ENCODE peak calls at places on chromosomes 3 and 15, in five cellular contexts. J is MM.1S, R is HCT116, Y is A673, L is hepatocyte. K is an unnamed sample.

GRCh38 chr3:59750391-59750790 is 700.6 kb upstream of the CFAP20DC start:
- DNase-seq in L (no peak), J (no peak), Y (no peak), R (no peak), K (no peak)

GRCh38 chr15:98649621-98649995 is 1.3 kb downstream of the IGF1R start:
- DNase-seq in R (no peak), Y (peak), J (peak), L (peak), K (no peak)

GRCh38 chr15:51688863-51689262 is 7.6 kb downstream of the SCG3 start:
- DNase-seq in Y (no peak), L (no peak), R (no peak), J (no peak), K (no peak)

GRCh38 chr3:61030469-61031035 is 220.7 kb downstream of the FHIT start:
- DNase-seq in J (no peak), L (no peak), R (peak), Y (no peak), K (peak)

GRCh38 chr3:42063886-42064285 is 27.3 kb upstream of the TRAK1 start:
- DNase-seq in R (no peak), L (no peak), Y (peak), J (no peak), K (peak)

GRCh38 chr15:41566121-41566885 is 7.3 kb downstream of the TYRO3 start:
- DNase-seq in Y (peak), R (no peak), L (no peak), J (no peak), K (no peak)

GRCh38 chr15:78873796-78874761 is 1.4 kb downstream of the MORF4L1 start:
- DNase-seq in Y (peak), J (peak), R (no peak), L (peak), K (peak)

GRCh38 chr15:90106522-90107117 is 4.4 kb upstream of the IDH2 start:
- DNase-seq in Y (peak), R (no peak), J (no peak), L (peak), K (peak)

GRCh38 chr3:111577798-111578685 is 17.1 kb downstream of the ZBED2 start:
- DNase-seq in J (peak), Y (peak), R (peak), L (peak), K (peak)

GRCh38 chr15:78937132-78937739 is 7.6 kb downstream of the CTSH start:
- DNase-seq in L (no peak), J (no peak), R (no peak), Y (no peak), K (no peak)

GRCh38 chr15:50181983-50182232 is at the start of gene SLC27A2:
- DNase-seq in J (no peak), Y (no peak), R (peak), L (peak), K (no peak)

GRCh38 chr15:99213187-99213811 is 36.1 kb downstream of the TTC23 start:
- DNase-seq in R (peak), Y (peak), L (peak), J (peak), K (peak)

GRCh38 chr3:81255463-81255862 is 506.0 kb downstream of the GBE1 start:
- DNase-seq in Y (no peak), L (no peak), J (no peak), R (no peak), K (no peak)

GRCh38 chr3:155233213-155233612 is 60.3 kb downstream of the STRIT1 start:
- DNase-seq in Y (no peak), J (no peak), R (no peak), L (peak), K (peak)

DNA sequence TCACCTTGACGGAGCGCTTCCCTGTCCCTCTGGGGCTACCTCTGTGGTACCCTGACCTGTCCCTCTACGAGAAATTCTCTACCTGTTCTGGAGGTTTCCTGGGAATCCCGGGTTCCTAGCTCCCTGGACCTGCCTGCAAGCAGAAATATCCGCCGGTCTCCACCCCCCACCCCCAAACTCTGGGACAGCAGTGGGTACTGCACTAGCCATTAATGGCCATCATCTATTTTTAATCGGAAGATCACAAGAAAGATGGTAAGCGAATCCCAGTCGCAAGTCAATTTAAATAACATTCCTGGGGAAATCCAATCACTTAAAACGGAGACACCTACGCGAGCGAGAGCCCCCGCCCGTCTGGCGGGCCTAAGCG is 426 bp upstream of the C3orf80 start:
- DNase-seq in R (no peak), Y (no peak), L (no peak), J (no peak), K (no peak)
- TF ChIP-seq EZH2 in R (no peak), Y (no peak), L (no peak), J (no peak), K (no peak)

DNA sequence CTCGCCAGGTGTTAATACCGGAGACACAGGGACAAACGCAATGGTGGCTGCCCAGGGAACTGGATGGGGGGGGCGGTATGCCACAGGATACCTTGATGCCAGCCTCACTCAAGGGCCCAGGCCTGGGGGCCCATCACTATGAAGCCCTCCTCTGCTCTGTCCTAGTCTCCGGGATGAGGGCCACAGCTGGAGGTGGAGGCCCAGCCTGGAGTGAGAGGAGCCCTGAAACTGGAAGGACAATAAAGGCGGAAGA is 1.5 kb upstream of the CAMK2N2 start:
- DNase-seq in L (no peak), Y (no peak), R (no peak), J (no peak), K (no peak)
- TF ChIP-seq EZH2 in L (no peak), Y (no peak), R (no peak), J (no peak), K (no peak)

DNA sequence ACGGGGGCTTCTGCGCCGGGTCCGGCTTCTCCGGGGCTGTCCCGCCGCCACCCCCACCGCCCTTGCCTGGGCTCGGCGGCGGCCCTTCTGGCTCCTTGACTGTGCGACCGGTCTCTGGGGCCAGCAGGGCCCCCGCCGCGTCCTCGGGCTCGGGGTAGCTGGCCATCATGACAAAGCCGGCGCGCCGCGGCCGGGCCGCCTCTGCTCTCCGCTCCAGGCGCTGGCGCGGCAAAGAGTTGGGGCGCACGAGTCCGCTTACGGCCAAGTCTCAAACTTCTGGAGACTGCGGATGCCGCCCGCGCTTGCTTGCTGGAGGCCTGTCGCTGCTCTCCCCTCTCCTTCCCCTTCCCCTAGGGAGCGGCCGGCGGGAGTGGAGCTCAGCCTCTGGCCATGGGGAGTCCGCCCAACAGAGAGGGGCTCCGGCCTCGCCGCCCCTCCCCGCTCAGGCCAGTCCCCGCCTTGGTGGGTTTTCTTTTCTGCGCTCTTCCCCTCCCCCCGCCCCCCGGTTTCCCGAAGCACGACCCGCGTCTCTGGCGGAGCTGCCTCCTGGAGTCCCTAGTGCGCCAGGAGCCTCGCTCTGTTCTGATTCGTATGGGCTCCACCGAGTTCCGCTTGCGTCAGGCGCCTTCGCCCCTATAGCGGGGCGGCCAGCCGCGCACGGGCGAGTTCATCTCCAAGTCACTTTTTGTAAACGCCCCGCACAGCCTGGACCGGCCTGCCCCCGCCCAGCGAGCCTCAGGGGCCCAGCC is at the start of the genes FOXL2 and FOXL2NB:
- DNase-seq in R (no peak), L (peak), Y (no peak), J (no peak), K (peak)
- TF ChIP-seq EZH2 in R (no peak), L (peak), Y (peak), J (no peak), K (peak)

GRCh38 chr3:36942632-36943248 is 2.1 kb downstream of the TRANK1 start:
- DNase-seq in J (no peak), R (no peak), Y (no peak), L (peak), K (no peak)

GRCh38 chr3:36943601-36944000 is 1.3 kb downstream of the TRANK1 start:
- DNase-seq in Y (no peak), J (no peak), L (no peak), R (no peak), K (no peak)

GRCh38 chr3:36945326-36945980 is 599 bp upstream of the TRANK1 start:
- DNase-seq in R (no peak), L (no peak), Y (no peak), J (no peak), K (no peak)

GRCh38 chr3:36944012-36944640 is 728 bp downstream of the TRANK1 start:
- DNase-seq in Y (peak), L (peak), J (no peak), R (no peak), K (peak)

DNA sequence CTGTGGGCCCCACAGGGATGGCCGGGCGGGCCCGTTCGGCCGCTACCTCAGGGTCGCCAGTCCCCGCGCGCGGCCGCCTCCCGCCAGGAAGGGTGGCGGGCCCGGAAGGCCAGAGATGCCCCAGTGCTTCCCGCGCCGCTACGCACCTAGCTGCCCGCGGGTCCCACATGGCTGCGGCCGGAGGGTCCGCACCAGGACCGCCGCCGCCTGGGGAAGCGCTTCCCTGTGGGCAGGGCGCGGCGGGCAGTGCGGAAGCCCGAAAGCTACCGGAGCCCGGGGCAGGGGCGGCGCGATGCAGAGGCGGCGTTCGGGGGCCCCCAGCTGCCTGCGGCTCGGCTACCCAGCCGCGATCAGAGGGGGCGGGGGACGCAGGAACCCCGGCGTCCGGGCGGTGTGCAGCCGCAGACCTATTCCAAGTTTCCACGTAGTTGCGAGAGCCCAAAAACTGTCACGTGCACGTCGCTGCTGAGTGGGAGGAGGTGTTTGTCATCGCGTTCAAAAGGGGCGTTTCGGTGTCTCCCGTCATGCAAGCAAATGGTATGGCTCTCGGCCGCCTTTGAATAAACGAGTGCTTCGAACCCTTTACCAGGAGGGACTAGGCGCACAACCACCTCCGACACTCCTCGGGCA is at the start of gene TRANK1:
- DNase-seq in J (no peak), R (no peak), L (peak), Y (peak), K (no peak)
- TF ChIP-seq EZH2 in J (no peak), R (no peak), L (no peak), Y (no peak), K (no peak)

GRCh38 chr3:55164191-55164590 is 236.3 kb upstream of the LRTM1 start:
- DNase-seq in R (no peak), L (no peak), Y (no peak), J (no peak), K (no peak)
- TF ChIP-seq EZH2 in R (no peak), L (no peak), Y (no peak), J (no peak), K (no peak)

GRCh38 chr3:151087648-151088047 is 2.2 kb downstream of the MED12L start:
- DNase-seq in J (no peak), L (no peak), Y (no peak), R (no peak), K (no peak)
- TF ChIP-seq EZH2 in J (no peak), L (no peak), Y (no peak), R (no peak), K (no peak)

GRCh38 chr3:74648102-74648501 is 33.6 kb upstream of the CNTN3 start:
- DNase-seq in Y (no peak), R (no peak), J (no peak), L (no peak), K (no peak)

GRCh38 chr3:74639681-74640080 is 25.2 kb upstream of the CNTN3 start:
- DNase-seq in J (no peak), Y (no peak), R (no peak), L (no peak), K (no peak)

GRCh38 chr3:74646094-74646493 is 31.6 kb upstream of the CNTN3 start:
- DNase-seq in J (no peak), L (no peak), R (no peak), Y (no peak), K (no peak)

GRCh38 chr3:74643636-74644035 is 29.2 kb upstream of the CNTN3 start:
- DNase-seq in R (no peak), J (no peak), L (peak), Y (no peak), K (no peak)

GRCh38 chr3:74642876-74643275 is 28.4 kb upstream of the CNTN3 start:
- DNase-seq in J (no peak), Y (no peak), R (no peak), L (no peak), K (no peak)
- TF ChIP-seq EZH2 in J (no peak), Y (no peak), R (no peak), L (no peak), K (no peak)

GRCh38 chr3:10956991-10957390 is 35.6 kb upstream of the SLC6A1 start:
- DNase-seq in L (no peak), R (no peak), Y (no peak), J (no peak), K (no peak)
- TF ChIP-seq EZH2 in L (no peak), R (no peak), Y (no peak), J (no peak), K (no peak)

DNA sequence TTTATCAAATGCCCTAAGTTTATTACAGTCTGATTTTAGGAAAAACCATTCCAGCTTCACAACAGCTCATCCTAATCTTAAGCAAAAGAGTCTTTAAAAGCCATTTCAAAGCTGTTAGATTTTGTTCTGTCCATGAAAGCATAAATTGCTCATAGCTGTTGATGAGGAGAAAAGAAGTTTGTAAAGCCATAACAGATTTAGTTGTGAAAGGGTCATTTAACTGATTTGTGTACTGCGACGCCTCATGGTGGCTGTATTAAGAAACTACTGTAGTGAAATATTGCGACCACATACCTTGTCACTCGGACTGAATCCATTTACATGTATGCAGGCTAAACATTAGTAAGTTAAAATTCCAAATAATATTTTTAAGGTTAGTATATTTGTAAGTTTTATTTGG is 20.9 kb downstream of the BBX start:
- DNase-seq in Y (peak), L (no peak), J (no peak), R (no peak), K (no peak)
- TF ChIP-seq EZH2 in Y (no peak), L (no peak), J (no peak), R (no peak), K (no peak)

GRCh38 chr3:150603090-150603887 is at the start of gene SELENOT:
- DNase-seq in L (peak), R (peak), Y (peak), J (peak), K (peak)
- TF ChIP-seq EZH2 in L (no peak), R (no peak), Y (no peak), J (no peak), K (no peak)

K was measured in astrocyte.